ENCODE peak calls at places on chromosomes 4 and X, in nine cellular contexts. G is GM23248, W is K562, Z is HCT116, R is mesendoderm, J is endothelial cell of umbilical vein, O is fibroblast of lung, K is IMR-90, V is PC-3. M is an unnamed sample.

GRCh38 chr4:151025759-151026158 is 10.7 kb upstream of the LRBA start:
- DNase-seq in G (no peak), W (no peak), Z (no peak), R (no peak), J (no peak), O (no peak), K (no peak), V (no peak), M (no peak)

GRCh38 chrX:53882331-53882730 is 161.9 kb downstream of the PHF8 start:
- DNase-seq in G (peak), W (no peak), Z (no peak), R (peak), J (no peak), O (peak), K (peak), V (peak), M (no peak)

GRCh38 chr4:37533286-37534033 is 152.7 kb downstream of the RELL1 start:
- DNase-seq in G (no peak), W (no peak), Z (no peak), R (no peak), J (no peak), O (no peak), K (no peak), V (peak), M (no peak)

GRCh38 chr4:158051401-158052235 is 121.2 kb downstream of the GASK1B start:
- DNase-seq in G (peak), W (no peak), Z (no peak), R (no peak), J (no peak), O (peak), K (peak), V (no peak), M (no peak)

GRCh38 chrX:15073313-15073712 is 196.6 kb downstream of the ASB9 start:
- DNase-seq in G (no peak), W (no peak), Z (no peak), R (no peak), J (peak), O (no peak), K (no peak), V (peak), M (no peak)

GRCh38 chr4:56995525-56995924 is 16.8 kb downstream of the POLR2B start:
- DNase-seq in G (peak), W (no peak), Z (no peak), R (no peak), J (peak), O (peak), K (peak), V (no peak), M (no peak)

GRCh38 chrX:100850317-100850716 is 23.8 kb downstream of the NOX1 start:
- DNase-seq in G (no peak), W (peak), Z (no peak), R (no peak), J (no peak), O (no peak), K (no peak), V (no peak), M (no peak)

GRCh38 chr4:117137143-117137542 is 51.8 kb upstream of the TRAM1L1 start:
- DNase-seq in G (peak), W (no peak), Z (peak), R (no peak), J (peak), O (peak), K (peak), V (peak), M (no peak)

GRCh38 chrX:120301960-120302359 is 9.3 kb downstream of the TMEM255A start:
- DNase-seq in G (no peak), W (no peak), Z (no peak), R (no peak), J (no peak), O (no peak), K (no peak), V (no peak), M (no peak)

GRCh38 chrX:18354369-18355329 is at the start of gene SCML2:
- DNase-seq in G (peak), W (peak), Z (no peak), R (peak), J (peak), O (peak), K (peak), V (peak), M (peak)

GRCh38 chr4:43357252-43357974 is 464.9 kb downstream of the GRXCR1 start:
- DNase-seq in G (no peak), W (no peak), Z (no peak), R (no peak), J (no peak), O (no peak), K (no peak), V (no peak), M (no peak)

GRCh38 chr4:185810746-185811508 is 1.1 kb downstream of the SORBS2 start:
- DNase-seq in G (no peak), W (no peak), Z (no peak), R (peak), J (no peak), O (no peak), K (no peak), V (peak), M (peak)
- H3K4me2 ChIP-seq in G (no peak), W (no peak), Z (no peak), R (no peak), J (no peak), O (no peak), K (peak), V (peak), M (peak)

GRCh38 chr4:89506866-89507494 is 199.4 kb upstream of the GPRIN3 start:
- DNase-seq in G (peak), W (no peak), Z (no peak), R (peak), J (no peak), O (no peak), K (peak), V (no peak), M (no peak)

GRCh38 chr4:89514811-89515210 is 207.2 kb upstream of the GPRIN3 start:
- DNase-seq in G (no peak), W (no peak), Z (no peak), R (no peak), J (no peak), O (no peak), K (no peak), V (no peak), M (no peak)

GRCh38 chr4:89509708-89510269 is 202.2 kb upstream of the GPRIN3 start:
- DNase-seq in G (peak), W (no peak), Z (no peak), R (no peak), J (no peak), O (peak), K (peak), V (no peak), M (no peak)

DNA sequence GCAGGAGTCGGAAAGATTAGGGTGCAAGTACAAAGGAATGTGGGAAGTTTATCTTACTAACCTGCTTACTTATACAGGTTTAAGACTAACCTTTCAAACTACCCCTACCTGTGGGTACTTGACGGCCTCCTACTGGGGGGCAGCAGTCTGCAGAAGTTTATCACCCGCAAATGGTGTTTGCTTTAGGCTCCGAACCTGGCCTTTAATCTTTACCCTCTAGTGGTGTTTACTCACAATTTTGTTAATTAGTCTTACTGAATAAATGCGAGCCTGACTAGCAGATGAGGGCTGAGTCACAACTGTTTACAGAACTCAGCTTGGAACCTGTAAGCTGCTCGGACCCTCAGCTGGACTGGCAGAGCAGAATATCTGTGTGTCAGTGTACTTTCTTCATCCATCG is 204.2 kb upstream of the GPRIN3 start:
- DNase-seq in G (no peak), W (no peak), Z (no peak), R (peak), J (no peak), O (no peak), K (no peak), V (no peak), M (no peak)
- H3K4me2 ChIP-seq in G (no peak), W (no peak), Z (no peak), R (no peak), J (no peak), O (no peak), K (no peak), V (no peak), M (no peak)

DNA sequence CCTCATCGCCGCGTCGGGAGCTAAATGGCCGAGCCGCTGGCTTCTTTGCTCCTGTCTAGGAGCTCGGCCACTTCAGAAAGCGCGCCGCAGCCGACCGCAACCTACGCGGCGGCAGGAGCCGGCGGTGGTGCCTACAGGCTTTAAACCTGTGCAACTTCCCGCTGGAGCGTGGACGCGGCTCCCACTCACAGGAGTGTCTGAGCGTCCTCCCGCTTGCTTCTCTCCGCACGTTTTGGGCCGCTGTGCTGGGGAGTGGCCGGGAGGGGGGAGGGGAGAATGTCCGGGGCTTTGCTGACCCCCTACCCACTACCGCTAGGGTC is 1.0 kb downstream of the NHSL2 start:
- DNase-seq in G (peak), W (no peak), Z (no peak), R (peak), J (no peak), O (no peak), K (no peak), V (no peak), M (no peak)
- H3K4me2 ChIP-seq in G (peak), W (no peak), Z (no peak), R (peak), J (no peak), O (peak), K (no peak), V (no peak), M (peak)

DNA sequence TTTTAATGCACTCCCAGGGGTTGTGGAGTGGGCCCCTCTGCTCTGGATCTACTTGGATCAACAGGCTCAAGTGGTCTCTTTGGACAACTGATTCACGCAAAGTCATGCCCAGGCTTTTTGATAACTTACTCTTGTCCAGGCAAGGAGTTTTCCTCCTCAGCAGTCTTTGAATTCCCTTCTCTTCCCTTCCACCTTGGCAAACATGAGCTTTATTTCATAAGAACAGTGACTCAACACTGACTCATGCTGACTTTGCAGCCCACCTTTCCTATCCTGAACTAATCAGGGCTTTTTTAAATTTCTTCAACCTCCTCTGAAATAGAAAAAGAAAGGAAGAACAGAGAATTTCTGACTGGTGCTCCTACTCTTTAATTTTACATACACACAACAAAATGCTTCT is 132.1 kb upstream of the LDB2 start:
- DNase-seq in G (peak), W (no peak), Z (peak), R (peak), J (peak), O (peak), K (peak), V (peak), M (no peak)
- H3K4me2 ChIP-seq in G (peak), W (no peak), Z (peak), R (no peak), J (peak), O (no peak), K (peak), V (no peak), M (no peak)

GRCh38 chr4:40246547-40246900 is 49.7 kb downstream of the RHOH start:
- DNase-seq in G (no peak), W (no peak), Z (no peak), R (no peak), J (no peak), O (no peak), K (no peak), V (no peak), M (no peak)

GRCh38 chr4:40246938-40247337 is 50.1 kb downstream of the RHOH start:
- DNase-seq in G (no peak), W (no peak), Z (no peak), R (no peak), J (no peak), O (no peak), K (no peak), V (no peak), M (no peak)

GRCh38 chr4:40243390-40243948 is 46.6 kb downstream of the RHOH start:
- DNase-seq in G (no peak), W (no peak), Z (no peak), R (no peak), J (no peak), O (no peak), K (no peak), V (no peak), M (no peak)

GRCh38 chr4:40245794-40246546 is 49.1 kb downstream of the RHOH start:
- DNase-seq in G (no peak), W (no peak), Z (no peak), R (peak), J (no peak), O (no peak), K (no peak), V (no peak), M (no peak)

DNA sequence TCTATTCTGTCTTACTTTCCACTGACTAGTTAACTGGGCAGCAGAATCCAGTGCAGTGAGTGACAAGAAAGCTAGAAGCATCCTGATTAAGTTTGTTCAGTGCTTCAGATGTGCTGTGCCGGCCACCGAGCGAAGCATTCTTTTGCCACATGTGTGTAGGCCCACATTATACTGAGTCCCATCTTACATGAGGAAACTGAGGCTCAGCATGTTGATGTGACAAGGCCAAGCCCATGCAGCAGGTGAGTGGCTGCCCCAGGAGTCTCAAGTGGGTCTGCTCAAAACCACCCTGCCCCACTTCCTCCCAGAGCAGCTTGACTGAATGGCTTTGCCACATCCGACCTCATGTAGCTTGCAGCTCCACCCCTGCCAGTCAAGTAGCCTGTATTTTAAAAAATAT is 50.5 kb downstream of the RHOH start:
- DNase-seq in G (no peak), W (no peak), Z (no peak), R (no peak), J (no peak), O (no peak), K (no peak), V (no peak), M (no peak)
- H3K4me2 ChIP-seq in G (no peak), W (no peak), Z (no peak), R (no peak), J (no peak), O (no peak), K (no peak), V (no peak), M (no peak)

GRCh38 chr4:156293657-156294297 is 340.1 kb upstream of the CTSO start:
- DNase-seq in G (peak), W (no peak), Z (no peak), R (no peak), J (peak), O (peak), K (peak), V (peak), M (no peak)
- H3K4me2 ChIP-seq in G (peak), W (no peak), Z (peak), R (no peak), J (peak), O (peak), K (peak), V (peak), M (no peak)

DNA sequence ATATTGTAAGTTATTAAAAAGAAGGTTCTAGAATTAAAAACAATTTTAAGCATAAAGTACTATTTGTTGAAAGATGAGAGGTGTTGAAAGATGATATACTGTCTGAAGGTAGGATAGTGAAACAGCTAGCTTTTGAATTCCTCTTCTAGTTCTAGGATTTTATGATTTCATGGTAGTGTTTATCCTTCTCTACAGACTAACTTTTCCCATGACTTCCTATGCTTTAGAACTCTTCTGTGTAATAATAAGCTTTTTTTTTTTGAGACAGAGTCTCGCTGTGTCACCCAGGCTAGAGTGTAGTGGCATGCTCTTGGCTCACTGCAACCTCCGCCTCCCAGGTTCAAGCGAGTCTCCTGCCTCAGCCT is 96.0 kb upstream of the NUDT6 start:
- DNase-seq in G (no peak), W (no peak), Z (no peak), R (no peak), J (peak), O (no peak), K (no peak), V (no peak), M (no peak)
- H3K4me2 ChIP-seq in G (peak), W (no peak), Z (no peak), R (no peak), J (peak), O (no peak), K (no peak), V (no peak), M (no peak)

DNA sequence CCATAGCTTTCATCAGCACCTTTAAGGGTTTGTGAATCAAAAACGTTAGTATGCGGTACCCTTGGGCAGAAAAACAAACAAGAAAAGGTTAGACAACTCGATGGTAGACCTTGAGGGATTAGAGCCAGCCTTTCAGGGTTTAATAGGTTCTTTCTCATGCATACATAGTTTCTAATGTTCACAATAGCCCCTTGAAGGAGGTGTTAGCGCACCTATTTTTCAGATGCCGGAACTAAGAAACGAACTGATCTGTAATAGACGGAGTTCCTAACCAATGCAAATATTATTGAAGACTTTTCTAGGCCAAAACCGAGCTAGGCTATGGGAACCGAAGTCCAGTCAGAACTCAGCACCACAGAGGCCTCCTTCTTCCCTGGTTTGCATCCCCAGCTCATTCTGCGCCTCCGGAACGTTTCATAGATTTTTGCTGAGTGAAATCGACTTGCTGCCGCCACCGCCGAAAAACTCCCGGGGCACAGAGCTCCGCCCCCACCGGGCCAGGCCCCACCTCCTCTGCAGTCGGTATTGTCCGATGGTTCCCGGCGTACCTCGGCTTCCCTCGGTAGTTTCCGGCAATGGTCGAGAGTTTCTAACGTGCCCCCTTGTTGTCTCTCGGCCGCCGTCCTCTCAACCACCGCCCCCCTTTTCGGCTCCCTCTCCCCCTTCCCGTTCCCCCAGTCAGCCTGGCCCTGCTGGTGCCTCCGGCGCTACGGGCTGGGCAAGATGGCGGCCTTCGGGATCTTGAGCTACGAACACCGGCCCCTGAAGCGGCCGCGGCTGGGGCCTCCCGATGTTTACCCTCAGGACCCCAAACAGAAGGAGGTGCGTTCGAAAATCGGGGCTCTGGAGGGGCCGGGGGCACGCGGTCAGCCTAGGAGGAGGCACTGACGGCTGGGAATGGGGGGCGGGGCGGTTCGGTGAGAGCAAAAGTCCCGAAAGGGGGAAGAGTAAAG is at the start of gene MED12:
- DNase-seq in G (peak), W (peak), Z (no peak), R (peak), J (peak), O (peak), K (peak), V (peak), M (peak)
- H3K4me2 ChIP-seq in G (peak), W (peak), Z (peak), R (peak), J (peak), O (peak), K (peak), V (peak), M (peak)

DNA sequence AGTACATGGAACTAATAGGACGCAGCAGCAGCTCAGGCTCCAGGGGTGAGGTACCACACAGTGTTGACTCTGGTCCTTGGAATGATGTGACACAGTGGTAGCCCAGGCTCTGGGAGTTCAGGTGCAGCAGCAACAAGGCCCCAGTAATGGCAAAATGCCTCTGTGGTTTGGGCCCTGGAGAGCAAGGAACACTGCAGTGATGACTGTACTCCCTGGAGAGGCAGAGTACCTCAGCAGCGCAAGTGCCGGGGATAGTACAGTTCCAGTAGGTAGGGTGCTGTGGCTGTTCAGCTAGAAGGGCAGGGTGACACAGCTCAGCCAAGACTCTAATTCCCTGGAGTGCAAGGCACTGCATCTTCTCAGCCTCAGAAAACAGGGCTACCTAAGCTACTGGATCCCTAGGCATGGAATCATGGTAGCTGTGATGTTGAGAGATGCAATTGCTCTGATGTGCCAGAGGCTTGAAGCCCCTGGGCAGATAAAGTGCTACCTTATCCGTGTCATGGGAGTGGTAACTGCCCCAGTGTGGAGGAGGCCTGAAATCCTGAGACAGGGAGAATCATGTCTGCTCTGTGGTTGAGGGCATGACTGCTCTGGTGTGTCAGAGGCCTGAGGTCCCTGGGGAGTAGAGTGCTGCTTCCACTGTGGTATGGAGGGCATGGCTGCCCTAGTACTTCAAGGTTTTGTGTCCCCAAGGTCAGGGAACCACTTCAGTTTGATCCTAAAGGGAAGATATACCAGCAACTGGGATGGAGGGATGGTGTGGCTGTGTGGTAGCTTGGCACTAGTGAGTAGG is 55.2 kb downstream of the AREG start:
- DNase-seq in G (peak), W (no peak), Z (no peak), R (no peak), J (no peak), O (no peak), K (peak), V (no peak), M (no peak)
- H3K4me2 ChIP-seq in G (no peak), W (no peak), Z (no peak), R (no peak), J (no peak), O (no peak), K (no peak), V (no peak), M (no peak)

GRCh38 chr4:40736910-40737309 is 12.8 kb upstream of the NSUN7 start:
- DNase-seq in G (peak), W (peak), Z (peak), R (no peak), J (peak), O (peak), K (peak), V (peak), M (no peak)
- H3K4me2 ChIP-seq in G (no peak), W (no peak), Z (no peak), R (no peak), J (no peak), O (no peak), K (no peak), V (no peak), M (no peak)

M was measured in neuronal stem cell.